ENCODE peak calls at places on chromosomes 3 and 15, in seven cellular contexts. R is NCI-H1092; Y is brain microvascular endothelial cell; V is fibroblast of pulmonary artery; N is stimulated activated naive CD8-positive, alpha-beta T cell treated with anti-CD3 and anti-CD28 coated beads, Interleukin-15, Interleukin-2, amounts not matched to agents 100 U/mL and 50 U/mL, for 24 hours; K is adipocyte; U is endothelial cell. G is an unnamed sample.

GRCh38 chr3:52779411-52780297 is 2.3 kb downstream of the ITIH1 start:
- DNase-seq in V (no peak), R (no peak), N (no peak), Y (no peak), K (no peak), U (no peak), G (peak; percentile 45)

GRCh38 chr15:45454825-45455224 is 67.7 kb downstream of the SLC30A4 start:
- DNase-seq in N (peak; percentile 80), V (peak; percentile 95), Y (peak; percentile 93), R (no peak), K (peak; percentile 96), U (no peak), G (no peak)

GRCh38 chr15:89776274-89777072 is at the start of gene MESP2:
- DNase-seq in N (peak; percentile 66), V (peak; percentile 84), U (peak; percentile 83), K (peak; percentile 89), R (peak; percentile 22), Y (peak; percentile 52), G (peak; percentile 95)

GRCh38 chr15:99482993-99483392 is 82.8 kb upstream of the MEF2A start:
- DNase-seq in Y (no peak), K (no peak), N (no peak), U (no peak), R (no peak), V (no peak), G (no peak)

GRCh38 chr15:67117356-67117755 is 52.0 kb downstream of the SMAD3 start:
- DNase-seq in R (no peak), K (peak; percentile 81), Y (no peak), N (no peak), U (no peak), V (peak; percentile 78), G (no peak)

GRCh38 chr3:169591983-169592644 is 71.4 kb downstream of the MECOM start:
- DNase-seq in R (no peak), N (no peak), Y (no peak), K (peak; percentile 9), U (no peak), V (peak; percentile 62), G (peak; percentile 42)

GRCh38 chr3:128301186-128302023 is 148.1 kb downstream of the EEFSEC start:
- DNase-seq in V (no peak), U (no peak), Y (no peak), N (no peak), K (no peak), R (no peak), G (peak; percentile 49)

GRCh38 chr3:144756704-144757440 is 785.2 kb downstream of the DIPK2A start:
- DNase-seq in N (no peak), V (no peak), Y (no peak), U (no peak), R (no peak), K (no peak), G (peak; percentile 54)

GRCh38 chr3:181210275-181210674 is 220.7 kb upstream of the DNAJC19 start:
- DNase-seq in V (peak; percentile 40), U (no peak), Y (peak; percentile 3), K (peak; percentile 48), R (no peak), N (no peak), G (no peak)

GRCh38 chr15:99954361-99955180 is 221.3 kb upstream of the LYSMD4 start:
- DNase-seq in U (no peak), K (peak; percentile 17), N (no peak), Y (no peak), R (no peak), V (peak; percentile 24), G (no peak)

GRCh38 chr3:129633751-129634481 is 27.4 kb upstream of the PLXND1 start:
- DNase-seq in R (no peak), U (no peak), V (no peak), N (no peak), K (no peak), Y (no peak), G (no peak)

GRCh38 chr3:44400771-44401170 is 62.2 kb downstream of the TCAIM start:
- DNase-seq in K (no peak), Y (no peak), U (no peak), V (no peak), R (no peak), N (no peak), G (no peak)

GRCh38 chr3:171788546-171789351 is 21.5 kb downstream of the PLD1 start:
- DNase-seq in K (peak; percentile 65), V (peak; percentile 98), R (no peak), Y (peak; percentile 72), U (no peak), N (no peak), G (no peak)

GRCh38 chr3:88057650-88058321 is 1.0 kb downstream of the CGGBP1 start:
- DNase-seq in U (no peak), V (peak; percentile 46), K (peak; percentile 66), R (no peak), Y (peak; percentile 4), N (no peak), G (no peak)

GRCh38 chr3:140827894-140828293 is 113.7 kb upstream of the SLC25A36 start:
- DNase-seq in U (no peak), Y (no peak), V (no peak), K (no peak), N (no peak), R (no peak), G (no peak)

GRCh38 chr3:152321806-152322377 is 53.2 kb downstream of the MBNL1 start:
- DNase-seq in V (no peak), Y (no peak), N (no peak), U (no peak), R (no peak), K (no peak), G (no peak)

GRCh38 chr3:157089455-157090221 is 70.3 kb downstream of the CCNL1 start:
- DNase-seq in R (no peak), U (peak; percentile 33), Y (peak; percentile 28), K (no peak), N (peak; percentile 35), V (peak; percentile 89), G (no peak)

GRCh38 chr3:42247576-42248027 is 18.4 kb downstream of the CCK start:
- DNase-seq in R (peak; percentile 25), U (peak; percentile 76), K (peak; percentile 77), Y (peak; percentile 67), N (peak; percentile 65), V (peak; percentile 75), G (no peak)

GRCh38 chr15:47983533-47983932 is 137.3 kb upstream of the SLC24A5 start:
- DNase-seq in N (no peak), U (no peak), V (peak; percentile 6), Y (no peak), K (no peak), R (no peak), G (no peak)

GRCh38 chr3:112390783-112391641 is 58.1 kb downstream of the CD200 start:
- DNase-seq in N (no peak), K (peak; percentile 85), Y (peak; percentile 97), U (no peak), V (peak; percentile 99), R (no peak), G (no peak)

GRCh38 chr15:61668444-61668843 is 391.8 kb downstream of the VPS13C start:
- DNase-seq in Y (no peak), U (no peak), R (no peak), K (no peak), V (no peak), N (no peak), G (no peak)

GRCh38 chr3:56985460-56986327 is 74.8 kb upstream of the SPATA12 start:
- DNase-seq in R (no peak), N (no peak), Y (no peak), V (no peak), U (no peak), K (peak; percentile 76), G (no peak)

GRCh38 chr3:127263586-127264231 is 24.1 kb downstream of the PRR20G start:
- DNase-seq in R (no peak), Y (no peak), U (no peak), V (no peak), K (no peak), N (no peak), G (no peak)

GRCh38 chr15:60830479-60830878 is 351.5 kb upstream of the ICE2 start:
- DNase-seq in R (no peak), U (no peak), V (peak; percentile 25), Y (no peak), N (no peak), K (peak; percentile 82), G (no peak)

GRCh38 chr15:51874751-51875644 is 45.5 kb downstream of the TMOD3 start:
- DNase-seq in V (peak; percentile 98), N (no peak), U (no peak), Y (peak; percentile 96), K (peak; percentile 96), R (no peak), G (no peak)

GRCh38 chr3:45751537-45752242 is 44.6 kb downstream of the SLC6A20 start:
- DNase-seq in N (no peak), Y (no peak), V (no peak), U (no peak), K (no peak), R (no peak), G (no peak)